ENCODE peak calls at places on chromosomes 11 and 22, in nine cellular contexts. R is Caco-2, Z is fibroblast of lung, V is pancreas, N is astrocyte, D is spleen, I is thyroid gland, A is neural progenitor cell, G is cardiac muscle cell. P is an unnamed sample. For H3K36me3 and H3K9me3, the result is how much of the 10 kb centered on the place peaks cover.

GRCh38 chr11:129505266-129505665 is 129.6 kb downstream of the BARX2 start:
- DNase-seq in G (no peak), V (no peak), Z (no peak), N (no peak), D (no peak), A (no peak), R (no peak), I (no peak), P (no peak)

GRCh38 chr11:86517557-86517956 is 142.9 kb downstream of the CCDC81 start:
- DNase-seq in A (no peak), I (no peak), V (no peak), D (no peak), Z (no peak), G (no peak), R (no peak), N (no peak), P (no peak)

GRCh38 chr11:116690623-116691022 is 82.2 kb downstream of the BUD13 start:
- DNase-seq in Z (no peak), R (no peak), V (no peak), G (no peak), N (no peak), I (no peak), A (no peak), D (peak), P (no peak)

GRCh38 chr11:83012168-83013067 is 59.3 kb downstream of the RAB30 start:
- DNase-seq in G (no peak), I (no peak), N (no peak), Z (no peak), R (no peak), D (no peak), A (no peak), V (no peak), P (no peak)

GRCh38 chr11:67271548-67272284 is 5.4 kb downstream of the GRK2 start:
- DNase-seq in R (peak), D (peak), Z (no peak), I (no peak), A (no peak), N (no peak), G (no peak), V (peak), P (no peak)

GRCh38 chr11:67627788-67628624 is 1.7 kb downstream of the NUDT8 start:
- DNase-seq in V (peak), G (no peak), Z (no peak), I (no peak), R (no peak), N (no peak), D (peak), A (no peak), P (no peak)

GRCh38 chr11:126063510-126063858 is 818 bp upstream of the CDON start:
- DNase-seq in N (no peak), A (no peak), V (no peak), Z (no peak), I (no peak), D (no peak), R (no peak), G (no peak), P (no peak)

GRCh38 chr11:65307298-65308229 is 7.1 kb upstream of the CDC42EP2 start:
- DNase-seq in I (peak), D (no peak), G (no peak), V (no peak), R (no peak), Z (peak), N (no peak), A (no peak), P (peak)

GRCh38 chr11:35077709-35078695 is 61.0 kb upstream of the CD44 start:
- DNase-seq in A (no peak), G (no peak), I (no peak), N (peak), R (no peak), D (no peak), Z (peak), V (no peak), P (peak)

GRCh38 chr22:45781941-45782340 is 110.3 kb downstream of the ATXN10 start:
- DNase-seq in N (peak), A (no peak), R (no peak), I (no peak), V (no peak), D (no peak), G (no peak), Z (peak), P (no peak)

GRCh38 chr11:25766332-25767015 is 565.5 kb upstream of the ANO3 start:
- DNase-seq in A (no peak), V (no peak), I (no peak), Z (no peak), G (no peak), D (no peak), R (no peak), N (no peak), P (no peak)

GRCh38 chr11:128422576-128423370 is 164.6 kb downstream of the ETS1 start:
- DNase-seq in I (peak), A (peak), Z (no peak), N (no peak), R (no peak), G (no peak), V (peak), D (peak), P (no peak)

GRCh38 chr11:66693356-66694055 is 15.8 kb upstream of the RBM4B start:
- DNase-seq in V (no peak), G (no peak), Z (no peak), I (no peak), R (no peak), D (no peak), N (no peak), A (no peak), P (no peak)

GRCh38 chr22:42335839-42336378 is 65.5 kb upstream of the TCF20 start:
- DNase-seq in A (no peak), R (no peak), I (peak), N (no peak), G (no peak), V (no peak), Z (no peak), D (no peak), P (no peak)

GRCh38 chr11:71321433-71322191 is 69.2 kb upstream of the SHANK2 start:
- DNase-seq in R (peak), N (no peak), I (no peak), D (peak), V (no peak), G (no peak), A (no peak), Z (no peak), P (no peak)

GRCh38 chr11:27912916-27913315 is 195.0 kb downstream of the KIF18A start:
- DNase-seq in N (peak), A (no peak), D (no peak), R (no peak), I (no peak), Z (peak), V (no peak), G (no peak), P (peak)

GRCh38 chr11:33383075-33383919 is 126.1 kb downstream of the HIPK3 start:
- DNase-seq in I (no peak), A (no peak), V (no peak), R (no peak), Z (peak), G (no peak), D (no peak), N (peak), P (no peak)

GRCh38 chr11:76166314-76166713 is 40.0 kb downstream of the WNT11 start:
- DNase-seq in G (no peak), Z (no peak), V (no peak), R (no peak), D (no peak), A (no peak), N (no peak), I (no peak), P (no peak)

GRCh38 chr22:42347281-42347824 is 76.9 kb upstream of the TCF20 start:
- DNase-seq in V (no peak), D (no peak), G (peak), Z (no peak), R (no peak), I (no peak), N (no peak), A (no peak), P (no peak)

GRCh38 chr11:1770528-1770927 is 6.8 kb upstream of the CTSD start:
- DNase-seq in G (no peak), N (no peak), R (no peak), V (no peak), D (peak), I (no peak), A (no peak), Z (no peak), P (no peak)

GRCh38 chr11:37394236-37394870 is 796.3 kb upstream of the RAG2 start:
- DNase-seq in A (no peak), V (no peak), Z (no peak), D (no peak), N (no peak), G (no peak), R (no peak), I (no peak), P (no peak)

GRCh38 chr22:36737776-36738175 is 34.2 kb upstream of the CACNG2 start:
- DNase-seq in D (peak), N (no peak), I (no peak), G (no peak), Z (no peak), A (no peak), R (no peak), V (no peak), P (no peak)
- H3K4me3 ChIP-seq in D (no peak), N (no peak), I (no peak), G (no peak), Z (no peak), A (no peak), R (no peak), V (no peak), P (no peak)

DNA sequence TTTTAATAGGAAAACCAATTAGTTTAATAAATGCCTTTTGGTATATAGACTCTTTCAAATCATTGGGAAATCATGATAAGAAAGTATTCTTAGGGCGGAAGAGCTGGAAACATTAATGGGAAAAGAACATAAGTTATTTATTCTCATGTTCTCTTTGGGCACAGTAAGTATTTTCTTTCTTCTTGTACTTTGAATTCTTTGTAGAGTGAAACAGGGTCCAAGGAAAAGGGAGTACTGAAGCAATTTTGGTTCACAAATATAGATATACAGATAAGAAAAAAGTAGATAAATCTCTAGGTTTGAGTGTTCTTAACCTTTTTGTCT is 123.2 kb downstream of the MICAL2 start:
- DNase-seq in R (no peak), A (no peak), N (no peak), I (no peak), D (no peak), Z (no peak), G (no peak), V (no peak), P (no peak)
- H3K36me3 ChIP-seq in R (under half), A (under half), N (half or more), I (under half), D (under half), Z (under half), G (under half), V (under half), P (half or more)

GRCh38 chr22:47267531-47268282 is 505.3 kb downstream of the TBC1D22A start:
- DNase-seq in N (no peak), G (no peak), R (no peak), D (no peak), Z (no peak), A (no peak), I (no peak), V (peak), P (no peak)
- H3K9me3 ChIP-seq in N (under half), G (under half), R (under half), D (under half), Z (under half), A (under half), I (under half), V (under half), P (under half)

GRCh38 chr11:61830318-61831105 is 2.4 kb downstream of the FADS2 start:
- DNase-seq in D (no peak), A (no peak), R (no peak), Z (peak), G (no peak), I (no peak), N (peak), V (no peak), P (no peak)

GRCh38 chr11:61828629-61829407 is 718 bp downstream of the FADS2 start:
- DNase-seq in V (peak), N (peak), G (peak), D (no peak), A (peak), Z (peak), R (no peak), I (peak), P (peak)

GRCh38 chr11:61827573-61828378 is at the start of gene FADS2:
- DNase-seq in G (peak), D (peak), Z (peak), I (peak), N (peak), R (peak), V (peak), A (peak), P (peak)

GRCh38 chr11:61828379-61828628 is 204 bp downstream of the FADS2 start:
- DNase-seq in R (no peak), V (no peak), A (no peak), Z (no peak), G (no peak), D (no peak), N (no peak), I (no peak), P (no peak)

DNA sequence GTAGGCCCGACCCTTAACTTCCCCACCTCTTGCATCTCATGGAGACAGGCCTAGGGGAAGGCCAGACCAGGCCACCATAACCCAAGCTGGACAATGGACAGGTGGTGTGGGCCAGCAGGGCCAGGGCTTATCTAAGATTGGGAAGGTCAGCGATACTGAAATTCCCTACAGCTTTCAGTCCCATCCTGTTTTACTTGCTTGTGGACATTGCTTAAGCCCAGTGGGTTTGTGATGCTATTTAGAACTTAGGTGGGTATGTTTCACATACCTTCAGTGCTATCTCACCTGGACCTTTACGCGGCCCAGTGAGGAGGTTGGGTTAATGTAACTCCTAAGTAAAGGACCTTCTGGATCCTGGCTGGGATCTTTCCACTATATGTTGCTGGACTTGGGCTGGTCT is 1.7 kb downstream of the FADS2 start:
- DNase-seq in I (no peak), N (no peak), D (no peak), R (no peak), G (no peak), A (no peak), Z (no peak), V (no peak), P (no peak)
- H3K4me3 ChIP-seq in I (no peak), N (peak), D (no peak), R (no peak), G (peak), A (peak), Z (peak), V (no peak), P (no peak)

P was measured in MG63.